ENCODE peak calls at places on chromosomes 7 and 10, in six cellular contexts. One of them, this sample, is unnamed.

GRCh38 chr10:82552273-82552672 is 677.3 kb downstream of the NRG3 start:
- DNase-seq in endodermal cell: no peak
- DNase-seq in cardiac fibroblast: no peak
- DNase-seq in HCT116: no peak
- DNase-seq in brain microvascular endothelial cell: no peak
- DNase-seq in astrocyte of the spinal cord: no peak
- DNase-seq in this sample: no peak

GRCh38 chr10:125774581-125775191 is 935 bp downstream of the MMP21 start:
- DNase-seq in brain microvascular endothelial cell: no peak
- DNase-seq in endodermal cell: no peak
- DNase-seq in astrocyte of the spinal cord: no peak
- DNase-seq in HCT116: no peak
- DNase-seq in cardiac fibroblast: no peak
- DNase-seq in this sample: no peak

GRCh38 chr10:126569513-126570447 is 100.7 kb downstream of the C10orf90 start:
- DNase-seq in brain microvascular endothelial cell: peak; percentile 91
- DNase-seq in cardiac fibroblast: peak; percentile 92
- DNase-seq in HCT116: no peak
- DNase-seq in astrocyte of the spinal cord: peak; percentile 92
- DNase-seq in endodermal cell: no peak
- DNase-seq in this sample: peak; percentile 62

GRCh38 chr10:132469197-132469942 is 68.2 kb upstream of the INPP5A start:
- DNase-seq in HCT116: no peak
- DNase-seq in cardiac fibroblast: no peak
- DNase-seq in astrocyte of the spinal cord: peak; percentile 50
- DNase-seq in brain microvascular endothelial cell: no peak
- DNase-seq in endodermal cell: no peak
- DNase-seq in this sample: no peak

GRCh38 chr10:48509061-48509772 is 95.7 kb downstream of the ARHGAP22 start:
- DNase-seq in endodermal cell: no peak
- DNase-seq in astrocyte of the spinal cord: no peak
- DNase-seq in brain microvascular endothelial cell: no peak
- DNase-seq in cardiac fibroblast: no peak
- DNase-seq in HCT116: no peak
- DNase-seq in this sample: no peak

GRCh38 chr7:18262054-18262453 is 233.5 kb upstream of the HDAC9 start:
- DNase-seq in brain microvascular endothelial cell: no peak
- DNase-seq in cardiac fibroblast: peak; percentile 2
- DNase-seq in astrocyte of the spinal cord: no peak
- DNase-seq in HCT116: peak; percentile 13
- DNase-seq in endodermal cell: no peak
- DNase-seq in this sample: peak; percentile 2

GRCh38 chr7:14596421-14596820 is 306.1 kb downstream of the DGKB start:
- DNase-seq in cardiac fibroblast: peak; percentile 59
- DNase-seq in endodermal cell: no peak
- DNase-seq in HCT116: no peak
- DNase-seq in astrocyte of the spinal cord: peak; percentile 50
- DNase-seq in brain microvascular endothelial cell: peak; percentile 14
- DNase-seq in this sample: peak; percentile 23

GRCh38 chr7:5591547-5591899 is 167.9 kb upstream of the TNRC18 start:
- DNase-seq in endodermal cell: peak; percentile 85
- DNase-seq in HCT116: no peak
- DNase-seq in cardiac fibroblast: peak; percentile 71
- DNase-seq in astrocyte of the spinal cord: peak; percentile 90
- DNase-seq in brain microvascular endothelial cell: peak; percentile 70
- DNase-seq in this sample: no peak

GRCh38 chr10:100006241-100006886 is 3.4 kb downstream of the DNMBP start:
- DNase-seq in cardiac fibroblast: peak; percentile 97
- DNase-seq in brain microvascular endothelial cell: peak; percentile 93
- DNase-seq in endodermal cell: no peak
- DNase-seq in astrocyte of the spinal cord: peak; percentile 94
- DNase-seq in HCT116: peak; percentile 96
- DNase-seq in this sample: peak; percentile 96

GRCh38 chr10:94546616-94547175 is 1.1 kb downstream of the HELLS start:
- DNase-seq in endodermal cell: no peak
- DNase-seq in HCT116: no peak
- DNase-seq in brain microvascular endothelial cell: no peak
- DNase-seq in astrocyte of the spinal cord: peak; percentile 14
- DNase-seq in cardiac fibroblast: peak; percentile 9
- DNase-seq in this sample: peak; percentile 14

GRCh38 chr7:55130554-55131198 is 111.9 kb downstream of the EGFR start:
- DNase-seq in astrocyte of the spinal cord: peak; percentile 93
- DNase-seq in HCT116: no peak
- DNase-seq in cardiac fibroblast: peak; percentile 94
- DNase-seq in endodermal cell: no peak
- DNase-seq in brain microvascular endothelial cell: peak; percentile 88
- DNase-seq in this sample: peak; percentile 70

DNA sequence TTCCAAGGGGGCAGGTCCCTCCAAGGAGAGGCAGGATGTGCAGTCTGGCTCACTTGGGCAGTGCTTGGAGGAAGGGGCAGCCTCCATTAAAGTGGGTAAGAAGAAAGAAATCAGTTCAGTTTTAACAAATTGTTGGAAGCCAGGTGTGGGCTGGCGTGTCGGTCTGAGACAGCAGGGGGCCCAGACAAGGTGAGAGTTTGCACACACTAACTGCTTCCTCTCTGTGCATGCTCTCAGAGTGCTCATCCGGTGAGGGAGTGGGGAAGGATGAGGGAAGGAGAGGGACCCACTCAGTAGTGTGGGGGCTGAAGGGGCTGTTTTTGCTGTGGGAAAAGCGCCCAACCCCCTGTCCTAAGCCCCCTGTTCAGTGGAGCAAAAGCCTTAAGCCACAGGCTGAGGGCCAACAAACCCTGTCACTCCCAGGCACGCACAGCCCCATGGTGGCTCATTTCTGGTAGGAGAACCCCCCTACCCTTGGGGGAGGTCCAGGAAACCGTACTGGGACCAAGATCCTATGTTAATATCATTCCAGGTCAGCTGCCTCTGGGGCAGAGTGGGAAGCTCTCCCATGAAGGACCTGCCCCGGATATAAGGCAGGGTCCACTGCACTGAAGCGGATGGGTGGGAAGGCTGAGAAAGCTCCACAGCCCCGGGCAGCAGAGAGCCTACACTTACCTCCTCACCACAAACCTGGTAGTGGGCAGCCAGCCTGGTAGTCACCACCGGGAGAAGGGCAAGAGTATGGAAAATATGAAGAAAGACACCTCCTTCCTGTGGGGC is 5.1 kb upstream of the PCBD1 start:
- DNase-seq in brain microvascular endothelial cell: no peak
- DNase-seq in astrocyte of the spinal cord: no peak
- DNase-seq in cardiac fibroblast: no peak
- DNase-seq in endodermal cell: peak; percentile 56
- DNase-seq in HCT116: no peak
- DNase-seq in this sample: no peak
- H3K4me3 ChIP-seq in brain microvascular endothelial cell: no peak overlapping the region
- H3K4me3 ChIP-seq in astrocyte of the spinal cord: no peak overlapping the region
- H3K4me3 ChIP-seq in cardiac fibroblast: no peak overlapping the region
- H3K4me3 ChIP-seq in endodermal cell: no peak overlapping the region
- H3K4me3 ChIP-seq in HCT116: no peak overlapping the region
- H3K4me3 ChIP-seq in this sample: no peak overlapping the region

GRCh38 chr10:75355706-75356105 is 45.9 kb downstream of the ZNF503 start:
- DNase-seq in brain microvascular endothelial cell: no peak
- DNase-seq in astrocyte of the spinal cord: no peak
- DNase-seq in cardiac fibroblast: peak; percentile 4
- DNase-seq in endodermal cell: peak; percentile 20
- DNase-seq in HCT116: no peak
- DNase-seq in this sample: peak; percentile 54

GRCh38 chr10:75358121-75358520 is 43.4 kb downstream of the ZNF503 start:
- DNase-seq in cardiac fibroblast: no peak
- DNase-seq in HCT116: no peak
- DNase-seq in brain microvascular endothelial cell: no peak
- DNase-seq in endodermal cell: no peak
- DNase-seq in astrocyte of the spinal cord: no peak
- DNase-seq in this sample: no peak

GRCh38 chr10:75357500-75357899 is 44.1 kb downstream of the ZNF503 start:
- DNase-seq in astrocyte of the spinal cord: no peak
- DNase-seq in HCT116: no peak
- DNase-seq in brain microvascular endothelial cell: no peak
- DNase-seq in cardiac fibroblast: no peak
- DNase-seq in endodermal cell: no peak
- DNase-seq in this sample: no peak

GRCh38 chr10:75358835-75359421 is 42.6 kb downstream of the ZNF503 start:
- DNase-seq in HCT116: no peak
- DNase-seq in brain microvascular endothelial cell: peak; percentile 42
- DNase-seq in cardiac fibroblast: peak; percentile 81
- DNase-seq in astrocyte of the spinal cord: peak; percentile 45
- DNase-seq in endodermal cell: no peak
- DNase-seq in this sample: peak; percentile 95

DNA sequence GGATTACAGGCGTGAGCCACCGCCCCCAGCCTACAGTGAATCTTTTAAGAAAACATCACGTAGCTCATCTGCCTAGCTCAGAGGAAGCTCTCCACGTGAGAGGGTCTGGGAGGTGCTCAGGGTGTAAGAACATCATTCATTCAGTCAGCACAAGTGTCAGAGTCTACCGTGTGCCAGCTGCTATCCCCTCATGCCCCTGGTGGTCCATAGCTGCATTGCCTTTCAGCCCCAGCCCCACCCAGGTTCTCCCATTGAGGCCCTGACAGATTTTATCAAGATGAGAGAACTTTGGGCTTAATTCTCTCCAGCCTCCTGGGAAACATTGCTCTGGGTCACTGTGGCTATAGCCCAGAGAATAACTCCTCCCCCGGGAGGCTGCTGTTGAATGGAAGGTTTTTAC is 45.1 kb downstream of the ZNF503 start:
- DNase-seq in endodermal cell: peak; percentile 64
- DNase-seq in cardiac fibroblast: no peak
- DNase-seq in brain microvascular endothelial cell: no peak
- DNase-seq in HCT116: no peak
- DNase-seq in astrocyte of the spinal cord: no peak
- DNase-seq in this sample: no peak
- TF ChIP-seq CTCF in endodermal cell: peak; percentile 61
- TF ChIP-seq CTCF in cardiac fibroblast: no peak
- TF ChIP-seq CTCF in brain microvascular endothelial cell: peak; percentile 34
- TF ChIP-seq CTCF in HCT116: peak; percentile 31
- TF ChIP-seq CTCF in astrocyte of the spinal cord: no peak
- TF ChIP-seq CTCF in this sample: no peak

GRCh38 chr7:150801242-150801945 is 825 bp downstream of the TMEM176A start:
- DNase-seq in astrocyte of the spinal cord: no peak
- DNase-seq in endodermal cell: no peak
- DNase-seq in HCT116: no peak
- DNase-seq in cardiac fibroblast: no peak
- DNase-seq in brain microvascular endothelial cell: no peak
- DNase-seq in this sample: no peak
- H3K4me3 ChIP-seq in astrocyte of the spinal cord: no peak overlapping the region
- H3K4me3 ChIP-seq in endodermal cell: no peak overlapping the region
- H3K4me3 ChIP-seq in HCT116: no peak overlapping the region
- H3K4me3 ChIP-seq in cardiac fibroblast: no peak overlapping the region
- H3K4me3 ChIP-seq in brain microvascular endothelial cell: no peak overlapping the region
- H3K4me3 ChIP-seq in this sample: no peak overlapping the region

GRCh38 chr10:128087146-128087883 is 38.9 kb downstream of the MKI67 start:
- DNase-seq in HCT116: no peak
- DNase-seq in brain microvascular endothelial cell: no peak
- DNase-seq in cardiac fibroblast: no peak
- DNase-seq in astrocyte of the spinal cord: no peak
- DNase-seq in endodermal cell: no peak
- DNase-seq in this sample: peak; percentile 38
- TF ChIP-seq CTCF in HCT116: no peak
- TF ChIP-seq CTCF in brain microvascular endothelial cell: no peak
- TF ChIP-seq CTCF in cardiac fibroblast: no peak
- TF ChIP-seq CTCF in astrocyte of the spinal cord: no peak
- TF ChIP-seq CTCF in endodermal cell: no peak
- TF ChIP-seq CTCF in this sample: no peak

GRCh38 chr10:121681982-121682687 is 83.9 kb upstream of the FGFR2 start:
- DNase-seq in cardiac fibroblast: no peak
- DNase-seq in brain microvascular endothelial cell: no peak
- DNase-seq in HCT116: no peak
- DNase-seq in astrocyte of the spinal cord: peak; percentile 2
- DNase-seq in endodermal cell: no peak
- DNase-seq in this sample: no peak

GRCh38 chr10:121679916-121680315 is 81.7 kb upstream of the FGFR2 start:
- DNase-seq in HCT116: no peak
- DNase-seq in astrocyte of the spinal cord: no peak
- DNase-seq in endodermal cell: no peak
- DNase-seq in cardiac fibroblast: no peak
- DNase-seq in brain microvascular endothelial cell: no peak
- DNase-seq in this sample: no peak

GRCh38 chr10:121683803-121684202 is 85.6 kb upstream of the FGFR2 start:
- DNase-seq in HCT116: no peak
- DNase-seq in cardiac fibroblast: no peak
- DNase-seq in astrocyte of the spinal cord: no peak
- DNase-seq in endodermal cell: no peak
- DNase-seq in brain microvascular endothelial cell: no peak
- DNase-seq in this sample: no peak

GRCh38 chr10:121683366-121683765 is 85.1 kb upstream of the FGFR2 start:
- DNase-seq in HCT116: no peak
- DNase-seq in brain microvascular endothelial cell: no peak
- DNase-seq in astrocyte of the spinal cord: no peak
- DNase-seq in cardiac fibroblast: no peak
- DNase-seq in endodermal cell: no peak
- DNase-seq in this sample: no peak

DNA sequence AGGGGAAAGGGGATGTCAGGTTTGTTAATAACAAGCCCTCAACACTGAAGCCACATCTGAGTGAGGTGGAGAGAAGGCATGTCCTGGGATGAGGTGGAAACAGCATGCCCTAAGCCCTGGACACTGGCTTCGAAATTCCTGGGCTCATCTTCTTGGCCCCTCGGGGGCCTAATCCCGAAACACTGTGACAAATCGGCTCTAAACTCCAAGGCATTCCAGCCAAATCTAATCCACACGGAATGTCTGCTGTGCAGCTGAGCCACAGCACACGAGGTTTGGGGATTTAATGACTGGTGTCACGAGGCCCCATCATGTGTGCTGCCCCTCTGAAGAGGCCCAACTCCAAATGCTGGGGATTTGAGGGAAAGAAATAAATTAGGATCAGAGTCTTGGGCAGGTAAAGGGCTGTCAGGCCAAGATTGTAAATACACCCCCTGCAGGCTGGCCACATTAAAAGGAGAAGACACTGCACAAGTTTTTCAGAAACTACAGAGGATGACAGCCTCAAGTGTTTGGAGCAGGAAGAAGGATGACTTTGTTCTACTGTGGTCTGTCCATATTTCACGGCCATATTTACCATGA is 83.0 kb upstream of the FGFR2 start:
- DNase-seq in cardiac fibroblast: no peak
- DNase-seq in endodermal cell: peak; percentile 57
- DNase-seq in brain microvascular endothelial cell: no peak
- DNase-seq in astrocyte of the spinal cord: no peak
- DNase-seq in HCT116: no peak
- DNase-seq in this sample: no peak
- H3K4me3 ChIP-seq in cardiac fibroblast: no peak overlapping the region
- H3K4me3 ChIP-seq in endodermal cell: no peak overlapping the region
- H3K4me3 ChIP-seq in brain microvascular endothelial cell: no peak overlapping the region
- H3K4me3 ChIP-seq in astrocyte of the spinal cord: no peak overlapping the region
- H3K4me3 ChIP-seq in HCT116: no peak overlapping the region
- H3K4me3 ChIP-seq in this sample: no peak overlapping the region

DNA sequence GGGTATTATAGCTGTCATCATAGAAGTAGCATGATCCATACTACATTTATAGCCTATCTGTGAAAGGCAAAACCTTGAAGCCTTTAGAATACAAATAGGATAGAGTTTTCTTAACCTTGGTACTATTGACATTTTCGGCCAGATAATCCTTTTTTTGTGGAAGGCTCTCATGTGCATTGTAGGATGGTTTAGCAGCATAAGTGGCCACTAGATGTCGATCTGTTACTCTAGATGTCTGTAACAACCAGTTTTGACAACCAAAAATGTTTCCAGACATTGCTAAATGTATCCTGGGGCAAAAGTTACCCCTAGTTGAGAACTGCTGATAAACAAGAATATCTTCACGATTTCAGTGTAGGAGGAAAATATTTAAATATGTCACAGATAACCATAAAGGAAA is 319.4 kb upstream of the GALNT17 start:
- DNase-seq in endodermal cell: no peak
- DNase-seq in cardiac fibroblast: no peak
- DNase-seq in HCT116: no peak
- DNase-seq in brain microvascular endothelial cell: no peak
- DNase-seq in astrocyte of the spinal cord: no peak
- DNase-seq in this sample: no peak
- TF ChIP-seq CTCF in endodermal cell: peak; percentile 75
- TF ChIP-seq CTCF in cardiac fibroblast: no peak
- TF ChIP-seq CTCF in HCT116: no peak
- TF ChIP-seq CTCF in brain microvascular endothelial cell: peak; percentile 41
- TF ChIP-seq CTCF in astrocyte of the spinal cord: peak; percentile 47
- TF ChIP-seq CTCF in this sample: peak; percentile 22

This sample was measured in epithelial cell of esophagus.